ENCODE peak calls at places on chromosomes 7 and 10, in nine cellular contexts. Q is heart right ventricle, J is PC-9, T is stomach, D is progenitor cell of endocrine pancreas, M is kidney epithelial cell, O is GM10248, N is HL-60, F is sigmoid colon. A is an unnamed sample.

GRCh38 chr10:87038286-87038717 is 18.2 kb downstream of the FAM25A start:
- DNase-seq in Q (no peak), O (no peak), D (no peak), F (no peak), J (no peak), M (no peak), T (no peak), N (no peak), A (no peak)

GRCh38 chr7:44381494-44382220 is 56.3 kb upstream of the CAMK2B start:
- DNase-seq in J (no peak), Q (no peak), O (no peak), N (no peak), T (peak), M (no peak), F (no peak), D (no peak), A (no peak)

GRCh38 chr10:75957321-75957720 is 525.9 kb downstream of the LRMDA start:
- DNase-seq in F (no peak), D (no peak), T (no peak), M (no peak), Q (no peak), O (no peak), J (no peak), N (peak), A (no peak)

GRCh38 chr10:75294518-75294865 is 58.7 kb upstream of the COMTD1 start:
- DNase-seq in F (peak), M (no peak), Q (peak), D (peak), T (no peak), O (no peak), N (no peak), J (peak), A (peak)

GRCh38 chr7:30171753-30172447 is 37.1 kb downstream of the MTURN start:
- DNase-seq in D (no peak), M (no peak), O (no peak), T (no peak), J (peak), N (no peak), Q (no peak), F (no peak), A (peak)

GRCh38 chr7:142327555-142327954 is 69.7 kb upstream of the PRSS58 start:
- DNase-seq in Q (no peak), F (no peak), D (no peak), O (no peak), J (no peak), M (no peak), T (no peak), N (no peak), A (no peak)

GRCh38 chr7:42736931-42737330 is 174.9 kb downstream of the C7orf25 start:
- DNase-seq in F (no peak), J (no peak), D (no peak), N (no peak), Q (no peak), T (no peak), M (no peak), O (no peak), A (no peak)

GRCh38 chr7:105088456-105088855 is 74.5 kb downstream of the KMT2E start:
- DNase-seq in O (no peak), M (no peak), D (no peak), Q (no peak), F (no peak), J (no peak), T (no peak), N (no peak), A (no peak)

GRCh38 chr7:102303669-102304422 is 17.2 kb downstream of the SH2B2 start:
- DNase-seq in M (no peak), N (no peak), D (no peak), J (no peak), T (no peak), Q (no peak), F (no peak), O (no peak), A (no peak)

GRCh38 chr7:153473189-153473588 is 579.0 kb upstream of the DPP6 start:
- DNase-seq in O (no peak), M (no peak), J (no peak), N (no peak), F (no peak), D (no peak), Q (no peak), T (no peak), A (no peak)

GRCh38 chr10:88108115-88108610 is 244.7 kb downstream of the PTEN start:
- DNase-seq in Q (peak), F (no peak), M (no peak), D (no peak), N (peak), O (no peak), T (no peak), J (no peak), A (no peak)

GRCh38 chr7:127887631-127888030 is 143.6 kb downstream of the LRRC4 start:
- DNase-seq in J (no peak), F (no peak), N (no peak), T (no peak), Q (no peak), M (no peak), O (no peak), D (no peak), A (no peak)

GRCh38 chr10:124791378-124792348 is at the start of gene EEF1AKMT2:
- DNase-seq in T (peak), D (peak), J (peak), O (peak), Q (peak), M (no peak), F (peak), N (peak), A (peak)
- TF ChIP-seq CTCF in T (peak), D (peak), J (peak), O (peak), Q (peak), M (peak), F (peak), N (no peak), A (peak)

DNA sequence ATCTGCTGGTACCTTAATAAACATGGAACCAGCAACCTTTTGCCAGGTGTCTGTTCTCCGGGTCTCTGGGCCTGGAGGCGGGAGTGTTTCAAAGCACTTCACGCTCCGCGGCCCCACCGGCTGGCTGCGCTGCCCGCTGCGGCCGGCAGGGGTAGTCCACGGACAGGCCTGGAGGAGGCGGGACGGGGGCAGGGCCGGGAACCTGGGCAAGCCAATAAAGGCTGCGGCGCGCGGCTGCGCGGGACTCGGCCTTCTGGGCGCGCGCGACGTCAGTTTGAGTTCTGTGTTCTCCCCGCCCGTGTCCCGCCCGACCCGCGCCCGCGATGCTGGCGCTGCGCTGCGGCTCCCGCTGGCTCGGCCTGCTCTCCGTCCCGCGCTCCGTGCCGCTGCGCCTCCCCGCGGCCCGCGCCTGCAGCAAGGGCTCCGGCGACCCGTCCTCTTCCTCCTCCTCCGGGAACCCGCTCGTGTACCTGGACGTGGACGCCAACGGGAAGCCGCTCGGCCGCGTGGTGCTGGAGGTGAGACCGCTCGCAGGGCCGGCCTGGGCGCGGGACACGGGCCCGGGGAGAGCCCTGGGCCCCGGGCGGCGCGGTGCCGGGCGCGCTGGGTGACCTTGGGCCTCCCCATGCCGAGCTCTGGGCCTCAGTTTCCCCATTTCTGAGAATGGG is at the start of gene PPIF:
- DNase-seq in F (peak), O (peak), Q (peak), J (peak), T (peak), N (peak), M (no peak), D (peak), A (peak)
- TF ChIP-seq CTCF in F (peak), O (peak), Q (peak), J (peak), T (peak), N (peak), M (peak), D (peak), A (peak)

DNA sequence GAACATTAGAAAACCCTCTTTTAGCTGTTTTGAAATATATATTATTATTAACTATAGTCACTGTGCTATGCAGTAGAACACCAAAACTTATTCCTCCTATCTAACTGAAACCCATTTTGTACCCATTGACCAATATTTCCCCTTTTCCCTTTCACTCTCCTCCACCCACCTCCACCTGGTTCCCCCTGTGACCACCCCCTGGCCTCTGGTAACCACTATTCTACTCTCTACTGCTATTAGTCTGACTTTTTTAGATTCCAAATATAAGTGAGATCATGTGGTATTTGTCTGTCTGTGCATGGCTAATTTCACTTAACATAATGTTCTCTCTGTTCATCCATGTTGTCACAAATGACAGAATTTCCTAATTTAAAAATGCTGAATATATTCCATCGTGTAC is 18.7 kb downstream of the TBC1D12 start:
- DNase-seq in Q (no peak), T (no peak), J (no peak), N (no peak), D (no peak), M (no peak), F (no peak), O (no peak), A (no peak)
- TF ChIP-seq CTCF in Q (no peak), T (no peak), J (no peak), N (no peak), D (no peak), M (no peak), F (no peak), O (no peak), A (no peak)

GRCh38 chr10:121595806-121596667 is 2.2 kb downstream of the FGFR2 start:
- DNase-seq in J (no peak), M (no peak), F (peak), T (no peak), N (no peak), O (no peak), D (no peak), Q (no peak), A (no peak)

GRCh38 chr10:121601458-121601857 is 3.2 kb upstream of the FGFR2 start:
- DNase-seq in N (no peak), T (no peak), F (no peak), Q (no peak), O (no peak), J (no peak), D (no peak), M (no peak), A (no peak)

GRCh38 chr10:121597504-121598241 is 571 bp downstream of the FGFR2 start:
- DNase-seq in F (peak), T (no peak), N (no peak), J (no peak), Q (no peak), O (no peak), M (no peak), D (no peak), A (peak)

GRCh38 chr10:121596668-121597503 is 1.4 kb downstream of the FGFR2 start:
- DNase-seq in O (no peak), N (no peak), T (peak), D (peak), J (no peak), F (peak), Q (peak), M (no peak), A (peak)

DNA sequence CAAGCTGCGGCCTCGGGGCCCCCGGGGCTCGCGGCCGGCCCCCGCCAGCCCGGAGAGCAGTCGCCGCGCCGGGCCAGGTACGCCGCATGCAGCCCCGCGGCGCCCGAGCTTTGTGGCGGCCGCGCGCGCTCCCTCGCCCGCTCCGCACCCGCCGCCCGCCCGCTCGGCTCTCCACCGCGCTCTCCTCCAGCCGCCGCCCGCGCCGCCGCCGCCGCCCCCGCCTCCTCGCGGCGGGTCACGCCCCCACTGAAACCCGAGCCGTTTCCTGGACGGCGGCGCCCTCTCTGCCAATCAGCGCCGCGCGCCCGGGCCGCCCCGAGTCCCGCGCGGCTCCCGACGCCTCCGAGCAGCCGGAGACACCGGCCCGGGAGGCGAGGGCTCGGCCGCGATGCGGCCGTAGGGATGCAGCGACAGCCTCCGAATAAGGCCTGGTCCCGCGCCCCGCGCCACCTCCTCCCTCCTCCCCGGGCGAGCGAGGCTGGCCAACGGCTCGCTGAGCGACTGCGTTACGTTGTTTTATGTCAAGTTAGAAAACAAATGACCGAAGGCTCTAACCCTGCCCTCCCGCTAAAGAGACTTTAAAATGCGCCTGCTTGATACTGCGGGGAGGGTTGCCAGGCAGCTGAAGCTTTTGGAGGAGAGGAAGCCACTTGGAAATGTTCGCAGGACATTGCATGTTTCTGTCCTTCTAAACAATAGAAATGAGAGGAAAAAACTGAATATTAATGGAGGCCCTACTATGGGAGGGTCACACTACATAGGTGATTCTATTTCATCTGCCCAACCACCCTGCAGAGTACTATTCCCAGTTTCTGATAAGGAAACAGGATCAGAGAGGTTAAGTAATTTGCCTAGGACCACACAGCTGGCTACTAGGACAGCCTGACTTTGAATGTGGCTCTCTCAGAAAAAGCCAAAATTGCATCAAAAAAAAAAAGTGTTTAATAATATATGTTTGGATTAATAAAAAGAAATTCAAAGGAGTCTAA is at the start of gene FGFR2:
- DNase-seq in F (peak), J (no peak), M (no peak), T (peak), Q (peak), N (peak), D (peak), O (peak), A (peak)
- TF ChIP-seq CTCF in F (no peak), J (no peak), M (no peak), T (no peak), Q (no peak), N (no peak), D (no peak), O (no peak), A (no peak)

GRCh38 chr7:50665403-50666123 is 100.4 kb upstream of the DDC start:
- DNase-seq in F (peak), M (no peak), T (no peak), J (no peak), O (no peak), N (no peak), D (no peak), Q (no peak), A (no peak)
- TF ChIP-seq CTCF in F (no peak), M (no peak), T (no peak), J (no peak), O (no peak), N (no peak), D (no peak), Q (no peak), A (no peak)